ENCODE peak calls at places on chromosomes 2 and 18, in five cellular contexts. C is fibroblast of lung, R is tibial artery, S is body of pancreas, J is DND-41. D is an unnamed sample. For H3K4me1, the result is how much of the 10 kb centered on the place peaks cover.

GRCh38 chr2:28995765-28996164 is 14.7 kb downstream of the TOGARAM2 start:
- DNase-seq in J (no peak), C (no peak), R (no peak), S (no peak), D (no peak)

GRCh38 chr2:177298191-177298590 is 33.7 kb upstream of the NFE2L2 start:
- DNase-seq in J (no peak), C (peak), S (no peak), R (no peak), D (no peak)

GRCh38 chr2:127455566-127456493 is 37.6 kb downstream of the PROC start:
- DNase-seq in S (no peak), R (no peak), C (no peak), J (no peak), D (no peak)

GRCh38 chr2:141055526-141055925 is 1075.3 kb downstream of the LRP1B start:
- DNase-seq in J (no peak), S (no peak), C (peak), R (no peak), D (no peak)

GRCh38 chr2:167127135-167127534 is 238.9 kb downstream of the XIRP2 start:
- DNase-seq in S (no peak), J (no peak), C (peak), R (no peak), D (no peak)

GRCh38 chr2:84548303-84548702 is 32.0 kb downstream of the DNAH6 start:
- DNase-seq in S (no peak), R (no peak), C (no peak), J (no peak), D (no peak)

GRCh38 chr2:161199885-161200284 is 39.7 kb downstream of the TANK start:
- DNase-seq in C (no peak), J (no peak), R (no peak), S (no peak), D (no peak)

GRCh38 chr2:85273732-85274731 is 53.8 kb downstream of the TGOLN2 start:
- DNase-seq in S (no peak), R (no peak), C (peak), J (no peak), D (peak)

GRCh38 chr2:217790681-217791392 is 212.0 kb downstream of the TNS1 start:
- DNase-seq in R (peak), C (peak), J (no peak), S (no peak), D (no peak)

GRCh38 chr2:157897106-157897971 is 21.2 kb upstream of the ACVR1 start:
- DNase-seq in S (no peak), R (no peak), J (peak), C (no peak), D (no peak)

GRCh38 chr18:11147371-11147860 is 2.0 kb downstream of the PIEZO2 start:
- DNase-seq in C (no peak), S (no peak), R (no peak), J (no peak), D (no peak)

GRCh38 chr2:143192085-143192484 is 62.9 kb downstream of the ARHGAP15 start:
- DNase-seq in J (no peak), C (no peak), R (no peak), S (no peak), D (no peak)

GRCh38 chr2:101330253-101330921 is 21.9 kb upstream of the RNF149 start:
- DNase-seq in C (peak), R (no peak), J (peak), S (peak), D (no peak)

GRCh38 chr18:5317186-5317585 is 21.7 kb upstream of the ZBTB14 start:
- DNase-seq in C (no peak), R (no peak), J (no peak), S (no peak), D (no peak)

GRCh38 chr2:17148298-17149228 is 369.7 kb downstream of the RAD51AP2 start:
- DNase-seq in S (no peak), R (no peak), C (peak), J (no peak), D (no peak)

GRCh38 chr18:33706391-33706790 is 128.4 kb downstream of the ASXL3 start:
- DNase-seq in J (no peak), R (no peak), S (no peak), C (peak), D (no peak)

GRCh38 chr18:38256366-38256765 is 690.8 kb upstream of the CELF4 start:
- DNase-seq in C (no peak), S (no peak), R (no peak), J (no peak), D (no peak)

GRCh38 chr2:231104115-231104713 is 20.6 kb downstream of the HTR2B start:
- DNase-seq in S (peak), C (peak), R (peak), J (peak), D (no peak)

GRCh38 chr2:96150007-96150406 is 4.8 kb upstream of the DUSP2 start:
- DNase-seq in S (no peak), R (peak), C (no peak), J (no peak), D (no peak)

GRCh38 chr18:3340015-3340681 is 78.2 kb downstream of the MYL12B start:
- DNase-seq in C (peak), R (no peak), J (no peak), S (no peak), D (peak)

GRCh38 chr2:85650456-85650855 is 17.5 kb downstream of the SFTPB start:
- DNase-seq in S (no peak), C (no peak), R (no peak), J (no peak), D (no peak)

GRCh38 chr18:61530681-61531080 is 197.5 kb downstream of the CDH20 start:
- DNase-seq in J (no peak), R (no peak), S (no peak), C (no peak), D (no peak)

GRCh38 chr2:239289545-239289944 is 111.3 kb downstream of the HDAC4 start:
- DNase-seq in C (no peak), S (no peak), R (peak), J (peak), D (no peak)
- H3K4me1 ChIP-seq in C (under half), S (under half), R (under half), J (half or more), D (under half)

GRCh38 chr18:7624697-7625096 is 57.6 kb downstream of the PTPRM start:
- DNase-seq in C (no peak), R (no peak), S (no peak), J (no peak), D (no peak)

GRCh38 chr18:7626922-7627440 is 59.9 kb downstream of the PTPRM start:
- DNase-seq in R (no peak), C (peak), S (no peak), J (no peak), D (peak)

GRCh38 chr18:7623681-7624080 is 56.6 kb downstream of the PTPRM start:
- DNase-seq in R (no peak), J (no peak), C (no peak), S (no peak), D (no peak)

GRCh38 chr18:7629416-7629815 is 62.3 kb downstream of the PTPRM start:
- DNase-seq in J (no peak), S (no peak), C (no peak), R (no peak), D (no peak)

GRCh38 chr18:7626175-7626921 is 59.2 kb downstream of the PTPRM start:
- DNase-seq in R (no peak), C (no peak), J (no peak), S (no peak), D (no peak)
- H3K27ac ChIP-seq in R (no peak), C (no peak), J (no peak), S (peak), D (no peak)

GRCh38 chr2:204840504-204840903 is 295.2 kb downstream of the PARD3B start:
- DNase-seq in J (no peak), S (no peak), R (no peak), C (no peak), D (no peak)

GRCh38 chr2:204846471-204846870 is 301.2 kb downstream of the PARD3B start:
- DNase-seq in R (no peak), S (no peak), C (no peak), J (no peak), D (no peak)

DNA sequence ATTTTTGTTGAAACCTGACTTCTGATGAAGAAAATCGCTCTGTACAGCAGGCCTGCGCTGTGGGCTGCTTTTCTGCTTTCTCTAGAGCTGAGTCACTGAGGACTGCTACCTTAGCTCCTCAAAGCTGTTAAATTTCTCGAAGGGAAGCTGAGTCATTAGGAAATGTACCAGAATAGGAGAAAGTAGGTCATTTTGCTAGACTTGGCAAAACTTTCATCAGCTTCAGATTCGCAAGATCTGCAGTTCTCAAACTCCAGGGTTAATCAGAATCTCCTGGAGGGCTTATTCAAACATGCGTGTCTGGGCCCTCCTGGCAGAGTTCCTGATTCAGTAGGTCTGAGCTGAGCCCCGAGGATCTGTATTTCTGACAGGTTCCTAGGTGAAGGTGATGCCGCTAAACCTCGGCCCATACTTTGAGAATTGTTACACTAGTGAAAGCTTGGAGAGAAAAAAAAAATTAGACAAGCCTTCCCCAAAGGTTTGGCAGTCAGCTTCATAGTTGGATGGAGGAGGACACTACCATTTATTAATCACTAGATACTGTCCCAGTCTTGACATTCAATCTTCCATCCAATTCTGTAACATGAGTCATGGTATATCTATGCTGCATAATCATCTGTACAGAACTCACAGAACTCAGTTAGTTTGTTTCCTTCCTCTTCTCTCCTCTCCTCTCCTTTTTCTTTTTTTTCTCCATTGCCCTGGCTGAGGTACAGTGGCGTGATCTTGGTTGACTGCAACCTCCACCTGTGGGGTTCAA is 297.6 kb downstream of the PARD3B start:
- DNase-seq in S (no peak), C (peak), J (no peak), R (no peak), D (no peak)
- H3K4me3 ChIP-seq in S (no peak), C (no peak), J (no peak), R (no peak), D (no peak)

DNA sequence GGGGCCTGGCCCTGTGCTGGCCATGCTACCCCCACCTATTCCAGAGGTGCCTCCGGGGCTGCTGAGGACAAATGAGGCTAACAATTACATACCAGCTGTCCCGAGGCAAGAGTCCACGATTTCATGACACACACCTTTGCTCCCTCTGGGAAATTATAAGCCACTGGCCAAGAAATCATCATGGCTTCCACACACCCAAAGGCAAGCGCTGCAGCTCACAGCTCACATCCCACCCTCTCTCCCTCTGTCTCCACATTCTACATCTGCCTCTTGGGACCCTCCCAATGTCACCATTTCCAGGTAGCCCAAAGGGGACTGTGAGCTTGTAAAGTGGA is 134.4 kb downstream of the HDAC4 start:
- DNase-seq in C (no peak), J (no peak), S (no peak), R (no peak), D (no peak)
- H3K4me1 ChIP-seq in C (under half), J (half or more), S (under half), R (under half), D (under half)

GRCh38 chr18:54255141-54255540 is 14.2 kb upstream of the POLI start:
- DNase-seq in S (no peak), R (no peak), J (no peak), C (no peak), D (no peak)

GRCh38 chr18:54261894-54262293 is 7.4 kb upstream of the POLI start:
- DNase-seq in R (no peak), S (no peak), C (no peak), J (no peak), D (no peak)

GRCh38 chr18:54260376-54261072 is 8.8 kb upstream of the POLI start:
- DNase-seq in C (no peak), R (no peak), J (no peak), S (no peak), D (no peak)

GRCh38 chr18:54254265-54254758 is 15.0 kb upstream of the POLI start:
- DNase-seq in R (no peak), C (peak), J (no peak), S (peak), D (no peak)

GRCh38 chr18:54257015-54257414 is 12.3 kb upstream of the POLI start:
- DNase-seq in C (no peak), J (no peak), S (no peak), R (no peak), D (no peak)
- H3K27ac ChIP-seq in C (no peak), J (no peak), S (peak), R (no peak), D (no peak)

GRCh38 chr2:121075006-121075545 is 209.9 kb downstream of the TFCP2L1 start:
- DNase-seq in J (peak), S (no peak), C (peak), R (no peak), D (peak)

GRCh38 chr2:121074322-121074932 is 210.6 kb downstream of the TFCP2L1 start:
- DNase-seq in R (no peak), J (no peak), S (no peak), C (peak), D (no peak)

GRCh38 chr2:121076885-121077549 is 208.0 kb downstream of the TFCP2L1 start:
- DNase-seq in R (peak), C (peak), S (peak), J (peak), D (no peak)

GRCh38 chr2:121076501-121076820 is 208.5 kb downstream of the TFCP2L1 start:
- DNase-seq in C (no peak), S (no peak), R (no peak), J (no peak), D (no peak)

GRCh38 chr2:121075641-121076500 is 209.1 kb downstream of the TFCP2L1 start:
- DNase-seq in C (peak), S (no peak), R (no peak), J (no peak), D (no peak)
- H3K4me3 ChIP-seq in C (peak), S (no peak), R (no peak), J (no peak), D (peak)

DNA sequence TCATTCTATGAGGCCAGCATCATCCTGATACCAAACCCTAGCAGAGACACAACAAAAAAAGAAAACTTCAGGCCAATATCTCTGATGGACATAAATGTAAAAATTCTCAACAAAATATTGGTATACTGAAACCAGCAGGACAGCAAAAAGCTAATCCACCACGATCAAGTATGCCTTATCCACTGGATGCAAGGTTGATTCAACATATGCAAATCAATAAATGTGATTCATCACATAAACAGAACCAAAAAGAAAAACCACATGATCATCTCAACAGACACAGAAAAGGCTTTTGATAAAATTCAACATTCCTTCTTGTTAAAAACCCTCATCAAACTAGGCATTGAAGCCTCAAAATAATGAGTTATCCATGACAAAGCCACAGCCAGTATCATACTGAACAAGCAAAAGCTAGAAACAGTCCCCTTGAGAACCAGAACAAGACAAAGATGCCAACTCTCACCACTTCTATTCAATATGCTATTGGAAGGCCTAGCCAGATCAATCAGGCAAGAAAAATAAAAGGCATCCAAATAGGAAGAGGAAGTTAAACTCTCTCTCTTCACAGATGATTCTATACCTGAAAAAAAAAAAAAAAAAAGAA is 45.3 kb downstream of the RTTN start:
- DNase-seq in J (no peak), R (no peak), C (no peak), S (no peak), D (no peak)
- H3K4me1 ChIP-seq in J (under half), R (under half), C (under half), S (under half), D (under half)

GRCh38 chr2:63822478-63822877 is 19.2 kb upstream of the UGP2 start:
- DNase-seq in C (no peak), R (no peak), S (no peak), J (no peak), D (no peak)

GRCh38 chr2:63831176-63831575 is 10.5 kb upstream of the UGP2 start:
- DNase-seq in S (no peak), R (no peak), C (no peak), J (no peak), D (no peak)

DNA sequence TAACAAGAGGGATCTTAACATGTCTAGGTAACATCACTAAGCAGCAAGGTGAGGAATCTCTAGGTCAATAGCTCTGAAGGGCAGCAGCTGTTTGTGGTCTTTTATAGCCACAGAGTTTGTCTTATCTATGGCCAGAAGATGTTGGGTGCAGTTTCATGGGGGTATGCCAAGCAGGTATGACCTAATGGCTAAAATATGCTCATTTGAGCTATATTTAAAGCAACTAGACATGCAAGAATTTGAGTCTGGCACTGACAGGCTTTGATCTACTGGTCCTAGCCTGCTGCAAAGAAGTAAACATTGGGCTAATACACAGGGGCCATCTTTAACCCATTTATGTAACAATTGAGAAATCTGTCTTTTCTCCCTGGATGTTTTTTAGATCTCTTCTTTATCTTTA is 13.9 kb upstream of the UGP2 start:
- DNase-seq in J (no peak), C (peak), R (no peak), S (no peak), D (peak)
- H3K27ac ChIP-seq in J (no peak), C (no peak), R (peak), S (no peak), D (no peak)